ENCODE peak calls at places on chromosomes 16 and 17, in nine cellular contexts. One of them, this sample, is unnamed.

GRCh38 chr17:28370744-28371103 is 617 bp upstream of the VTN start:
- DNase-seq in stomach: no peak
- DNase-seq in head of caudate nucleus: no peak
- DNase-seq in occipital lobe: no peak
- DNase-seq in mesenchymal stem cell: no peak
- DNase-seq in NCI-H748 treated with DMSO at 0.1 percent for 48 hours: no peak
- DNase-seq in Kasumi-1: no peak
- DNase-seq in RPMI7951: no peak
- DNase-seq in activated T-cell treated with anti-CD3 and anti-CD28 coated beads for 1 hour: no peak
- DNase-seq in this sample: no peak

GRCh38 chr17:17937958-17938357 is 34.2 kb downstream of the TOM1L2 start:
- DNase-seq in stomach: no peak
- DNase-seq in head of caudate nucleus: no peak
- DNase-seq in occipital lobe: no peak
- DNase-seq in mesenchymal stem cell: no peak
- DNase-seq in NCI-H748 treated with DMSO at 0.1 percent for 48 hours: no peak
- DNase-seq in Kasumi-1: no peak
- DNase-seq in RPMI7951: no peak
- DNase-seq in activated T-cell treated with anti-CD3 and anti-CD28 coated beads for 1 hour: no peak
- DNase-seq in this sample: no peak

GRCh38 chr17:51456942-51457341 is 196.6 kb downstream of the UTP18 start:
- DNase-seq in stomach: no peak
- DNase-seq in head of caudate nucleus: no peak
- DNase-seq in occipital lobe: no peak
- DNase-seq in mesenchymal stem cell: no peak
- DNase-seq in NCI-H748 treated with DMSO at 0.1 percent for 48 hours: no peak
- DNase-seq in Kasumi-1: no peak
- DNase-seq in RPMI7951: no peak
- DNase-seq in activated T-cell treated with anti-CD3 and anti-CD28 coated beads for 1 hour: no peak
- DNase-seq in this sample: no peak

GRCh38 chr16:86198201-86199118 is 299.5 kb downstream of the IRF8 start:
- DNase-seq in stomach: no peak
- DNase-seq in head of caudate nucleus: no peak
- DNase-seq in occipital lobe: no peak
- DNase-seq in mesenchymal stem cell: peak
- DNase-seq in NCI-H748 treated with DMSO at 0.1 percent for 48 hours: no peak
- DNase-seq in Kasumi-1: no peak
- DNase-seq in RPMI7951: no peak
- DNase-seq in activated T-cell treated with anti-CD3 and anti-CD28 coated beads for 1 hour: no peak
- DNase-seq in this sample: no peak

GRCh38 chr17:51006601-51007000 is 114.1 kb downstream of the SPAG9 start:
- DNase-seq in stomach: no peak
- DNase-seq in head of caudate nucleus: no peak
- DNase-seq in occipital lobe: no peak
- DNase-seq in mesenchymal stem cell: peak
- DNase-seq in NCI-H748 treated with DMSO at 0.1 percent for 48 hours: no peak
- DNase-seq in Kasumi-1: no peak
- DNase-seq in RPMI7951: peak
- DNase-seq in activated T-cell treated with anti-CD3 and anti-CD28 coated beads for 1 hour: no peak
- DNase-seq in this sample: no peak

GRCh38 chr17:19304209-19304608 is 58.3 kb downstream of the B9D1 start:
- DNase-seq in stomach: peak
- DNase-seq in head of caudate nucleus: peak
- DNase-seq in occipital lobe: no peak
- DNase-seq in mesenchymal stem cell: peak
- DNase-seq in NCI-H748 treated with DMSO at 0.1 percent for 48 hours: no peak
- DNase-seq in Kasumi-1: peak
- DNase-seq in RPMI7951: peak
- DNase-seq in activated T-cell treated with anti-CD3 and anti-CD28 coated beads for 1 hour: no peak
- DNase-seq in this sample: peak

GRCh38 chr16:87864331-87864989 is 4.8 kb downstream of the SLC7A5 start:
- DNase-seq in stomach: no peak
- DNase-seq in head of caudate nucleus: no peak
- DNase-seq in occipital lobe: no peak
- DNase-seq in mesenchymal stem cell: no peak
- DNase-seq in NCI-H748 treated with DMSO at 0.1 percent for 48 hours: peak
- DNase-seq in Kasumi-1: no peak
- DNase-seq in RPMI7951: no peak
- DNase-seq in activated T-cell treated with anti-CD3 and anti-CD28 coated beads for 1 hour: no peak
- DNase-seq in this sample: no peak

GRCh38 chr17:82787081-82787848 is 35.4 kb downstream of the TBCD start:
- DNase-seq in stomach: no peak
- DNase-seq in head of caudate nucleus: peak
- DNase-seq in occipital lobe: no peak
- DNase-seq in mesenchymal stem cell: no peak
- DNase-seq in NCI-H748 treated with DMSO at 0.1 percent for 48 hours: no peak
- DNase-seq in Kasumi-1: no peak
- DNase-seq in RPMI7951: no peak
- DNase-seq in activated T-cell treated with anti-CD3 and anti-CD28 coated beads for 1 hour: no peak
- DNase-seq in this sample: no peak

GRCh38 chr16:10121496-10121895 is 60.7 kb downstream of the GRIN2A start:
- DNase-seq in stomach: no peak
- DNase-seq in head of caudate nucleus: no peak
- DNase-seq in occipital lobe: no peak
- DNase-seq in mesenchymal stem cell: peak
- DNase-seq in NCI-H748 treated with DMSO at 0.1 percent for 48 hours: no peak
- DNase-seq in Kasumi-1: no peak
- DNase-seq in RPMI7951: peak
- DNase-seq in activated T-cell treated with anti-CD3 and anti-CD28 coated beads for 1 hour: no peak
- DNase-seq in this sample: no peak

GRCh38 chr16:56985288-56985961 is 3.9 kb upstream of the NLRC5 start:
- DNase-seq in stomach: peak
- DNase-seq in head of caudate nucleus: no peak
- DNase-seq in occipital lobe: no peak
- DNase-seq in mesenchymal stem cell: peak
- DNase-seq in NCI-H748 treated with DMSO at 0.1 percent for 48 hours: no peak
- DNase-seq in Kasumi-1: no peak
- DNase-seq in RPMI7951: peak
- DNase-seq in activated T-cell treated with anti-CD3 and anti-CD28 coated beads for 1 hour: no peak
- DNase-seq in this sample: no peak

GRCh38 chr16:47043970-47044684 is 70.7 kb upstream of the DNAJA2 start:
- DNase-seq in stomach: no peak
- DNase-seq in head of caudate nucleus: no peak
- DNase-seq in occipital lobe: no peak
- DNase-seq in mesenchymal stem cell: no peak
- DNase-seq in NCI-H748 treated with DMSO at 0.1 percent for 48 hours: no peak
- DNase-seq in Kasumi-1: no peak
- DNase-seq in RPMI7951: no peak
- DNase-seq in activated T-cell treated with anti-CD3 and anti-CD28 coated beads for 1 hour: no peak
- DNase-seq in this sample: no peak

GRCh38 chr17:73068322-73069153 is 23.9 kb downstream of the SLC39A11 start:
- DNase-seq in stomach: no peak
- DNase-seq in head of caudate nucleus: peak
- DNase-seq in occipital lobe: no peak
- DNase-seq in mesenchymal stem cell: peak
- DNase-seq in NCI-H748 treated with DMSO at 0.1 percent for 48 hours: no peak
- DNase-seq in Kasumi-1: peak
- DNase-seq in RPMI7951: peak
- DNase-seq in activated T-cell treated with anti-CD3 and anti-CD28 coated beads for 1 hour: no peak
- DNase-seq in this sample: no peak

GRCh38 chr16:2912330-2913199 is 834 bp downstream of the FLYWCH1 start:
- DNase-seq in stomach: peak
- DNase-seq in head of caudate nucleus: peak
- DNase-seq in occipital lobe: no peak
- DNase-seq in mesenchymal stem cell: peak
- DNase-seq in NCI-H748 treated with DMSO at 0.1 percent for 48 hours: no peak
- DNase-seq in Kasumi-1: peak
- DNase-seq in RPMI7951: peak
- DNase-seq in activated T-cell treated with anti-CD3 and anti-CD28 coated beads for 1 hour: peak
- DNase-seq in this sample: no peak

GRCh38 chr17:41812176-41813038 is at the start of gene FKBP10:
- DNase-seq in stomach: peak
- DNase-seq in head of caudate nucleus: peak
- DNase-seq in occipital lobe: no peak
- DNase-seq in mesenchymal stem cell: peak
- DNase-seq in NCI-H748 treated with DMSO at 0.1 percent for 48 hours: peak
- DNase-seq in Kasumi-1: no peak
- DNase-seq in RPMI7951: peak
- DNase-seq in activated T-cell treated with anti-CD3 and anti-CD28 coated beads for 1 hour: peak
- DNase-seq in this sample: peak

GRCh38 chr17:82802141-82802540 is 37.7 kb downstream of the ZNF750 start:
- DNase-seq in stomach: no peak
- DNase-seq in head of caudate nucleus: no peak
- DNase-seq in occipital lobe: no peak
- DNase-seq in mesenchymal stem cell: peak
- DNase-seq in NCI-H748 treated with DMSO at 0.1 percent for 48 hours: no peak
- DNase-seq in Kasumi-1: no peak
- DNase-seq in RPMI7951: no peak
- DNase-seq in activated T-cell treated with anti-CD3 and anti-CD28 coated beads for 1 hour: no peak
- DNase-seq in this sample: no peak

GRCh38 chr17:57707892-57708291 is 37.2 kb downstream of the CCDC182 start:
- DNase-seq in stomach: no peak
- DNase-seq in head of caudate nucleus: peak
- DNase-seq in occipital lobe: peak
- DNase-seq in mesenchymal stem cell: peak
- DNase-seq in NCI-H748 treated with DMSO at 0.1 percent for 48 hours: no peak
- DNase-seq in Kasumi-1: peak
- DNase-seq in RPMI7951: no peak
- DNase-seq in activated T-cell treated with anti-CD3 and anti-CD28 coated beads for 1 hour: no peak
- DNase-seq in this sample: peak

GRCh38 chr17:48102700-48103378 is 1.6 kb upstream of the CBX1 start:
- DNase-seq in stomach: no peak
- DNase-seq in head of caudate nucleus: no peak
- DNase-seq in occipital lobe: no peak
- DNase-seq in mesenchymal stem cell: no peak
- DNase-seq in NCI-H748 treated with DMSO at 0.1 percent for 48 hours: no peak
- DNase-seq in Kasumi-1: no peak
- DNase-seq in RPMI7951: no peak
- DNase-seq in activated T-cell treated with anti-CD3 and anti-CD28 coated beads for 1 hour: no peak
- DNase-seq in this sample: no peak

GRCh38 chr16:23248261-23249194 is 53.6 kb upstream of the SCNN1B start:
- DNase-seq in stomach: no peak
- DNase-seq in head of caudate nucleus: no peak
- DNase-seq in occipital lobe: no peak
- DNase-seq in mesenchymal stem cell: no peak
- DNase-seq in NCI-H748 treated with DMSO at 0.1 percent for 48 hours: no peak
- DNase-seq in Kasumi-1: no peak
- DNase-seq in RPMI7951: peak
- DNase-seq in activated T-cell treated with anti-CD3 and anti-CD28 coated beads for 1 hour: no peak
- DNase-seq in this sample: no peak

GRCh38 chr17:72110953-72111339 is 9.9 kb upstream of the SOX9 start:
- DNase-seq in stomach: no peak
- DNase-seq in head of caudate nucleus: no peak
- DNase-seq in occipital lobe: no peak
- DNase-seq in mesenchymal stem cell: no peak
- DNase-seq in NCI-H748 treated with DMSO at 0.1 percent for 48 hours: peak
- DNase-seq in Kasumi-1: no peak
- DNase-seq in RPMI7951: no peak
- DNase-seq in activated T-cell treated with anti-CD3 and anti-CD28 coated beads for 1 hour: no peak
- DNase-seq in this sample: no peak

GRCh38 chr16:66979011-66979717 is 9.2 kb upstream of the CES4A start:
- DNase-seq in stomach: no peak
- DNase-seq in head of caudate nucleus: peak
- DNase-seq in occipital lobe: no peak
- DNase-seq in mesenchymal stem cell: no peak
- DNase-seq in NCI-H748 treated with DMSO at 0.1 percent for 48 hours: no peak
- DNase-seq in Kasumi-1: no peak
- DNase-seq in RPMI7951: peak
- DNase-seq in activated T-cell treated with anti-CD3 and anti-CD28 coated beads for 1 hour: no peak
- DNase-seq in this sample: no peak

GRCh38 chr17:58531661-58532554 is 17.5 kb upstream of the MTMR4 start:
- DNase-seq in stomach: peak
- DNase-seq in head of caudate nucleus: peak
- DNase-seq in occipital lobe: peak
- DNase-seq in mesenchymal stem cell: peak
- DNase-seq in NCI-H748 treated with DMSO at 0.1 percent for 48 hours: peak
- DNase-seq in Kasumi-1: no peak
- DNase-seq in RPMI7951: peak
- DNase-seq in activated T-cell treated with anti-CD3 and anti-CD28 coated beads for 1 hour: peak
- DNase-seq in this sample: peak

GRCh38 chr17:70829876-70830275 is 660.5 kb downstream of the KCNJ2 start:
- DNase-seq in stomach: no peak
- DNase-seq in head of caudate nucleus: no peak
- DNase-seq in occipital lobe: no peak
- DNase-seq in mesenchymal stem cell: no peak
- DNase-seq in NCI-H748 treated with DMSO at 0.1 percent for 48 hours: no peak
- DNase-seq in Kasumi-1: no peak
- DNase-seq in RPMI7951: peak
- DNase-seq in activated T-cell treated with anti-CD3 and anti-CD28 coated beads for 1 hour: no peak
- DNase-seq in this sample: no peak

GRCh38 chr17:7192271-7192937 is 13.2 kb upstream of the ASGR1 start:
- DNase-seq in stomach: no peak
- DNase-seq in head of caudate nucleus: no peak
- DNase-seq in occipital lobe: no peak
- DNase-seq in mesenchymal stem cell: no peak
- DNase-seq in NCI-H748 treated with DMSO at 0.1 percent for 48 hours: no peak
- DNase-seq in Kasumi-1: no peak
- DNase-seq in RPMI7951: no peak
- DNase-seq in activated T-cell treated with anti-CD3 and anti-CD28 coated beads for 1 hour: no peak
- DNase-seq in this sample: no peak

GRCh38 chr17:40564883-40565744 is at the start of gene CCR7:
- DNase-seq in stomach: peak
- DNase-seq in head of caudate nucleus: no peak
- DNase-seq in occipital lobe: no peak
- DNase-seq in mesenchymal stem cell: no peak
- DNase-seq in NCI-H748 treated with DMSO at 0.1 percent for 48 hours: no peak
- DNase-seq in Kasumi-1: peak
- DNase-seq in RPMI7951: no peak
- DNase-seq in activated T-cell treated with anti-CD3 and anti-CD28 coated beads for 1 hour: peak
- DNase-seq in this sample: no peak

GRCh38 chr16:81661082-81661481 is 118.0 kb upstream of the PLCG2 start:
- DNase-seq in stomach: no peak
- DNase-seq in head of caudate nucleus: peak
- DNase-seq in occipital lobe: peak
- DNase-seq in mesenchymal stem cell: no peak
- DNase-seq in NCI-H748 treated with DMSO at 0.1 percent for 48 hours: no peak
- DNase-seq in Kasumi-1: no peak
- DNase-seq in RPMI7951: no peak
- DNase-seq in activated T-cell treated with anti-CD3 and anti-CD28 coated beads for 1 hour: no peak
- DNase-seq in this sample: no peak

GRCh38 chr17:27502526-27503324 is 46.5 kb downstream of the KSR1 start:
- DNase-seq in stomach: no peak
- DNase-seq in head of caudate nucleus: peak
- DNase-seq in occipital lobe: peak
- DNase-seq in mesenchymal stem cell: peak
- DNase-seq in NCI-H748 treated with DMSO at 0.1 percent for 48 hours: no peak
- DNase-seq in Kasumi-1: no peak
- DNase-seq in RPMI7951: no peak
- DNase-seq in activated T-cell treated with anti-CD3 and anti-CD28 coated beads for 1 hour: no peak
- DNase-seq in this sample: no peak